ENCODE peak calls at places on chromosomes 7 and 10, in four cellular contexts. One of them, this sample, is unnamed. For H3K4me1, the result is how much of the 10 kb centered on the place peaks cover.

GRCh38 chr7:131652934-131653333 is 96.5 kb upstream of the PODXL start:
- DNase-seq in HepG2: no peak
- DNase-seq in GM12878: no peak
- DNase-seq in H1: no peak
- DNase-seq in this sample: peak

GRCh38 chr7:29946428-29947186 is 43.0 kb downstream of the SCRN1 start:
- DNase-seq in GM12878: no peak
- DNase-seq in H1: no peak
- DNase-seq in HepG2: peak
- DNase-seq in this sample: no peak

GRCh38 chr7:106640368-106641141 is 20.4 kb downstream of the CCDC71L start:
- DNase-seq in GM12878: no peak
- DNase-seq in HepG2: no peak
- DNase-seq in H1: no peak
- DNase-seq in this sample: no peak

GRCh38 chr10:74145133-74145532 is 5.5 kb downstream of the AP3M1 start:
- DNase-seq in H1: no peak
- DNase-seq in HepG2: no peak
- DNase-seq in GM12878: no peak
- DNase-seq in this sample: no peak

GRCh38 chr7:149423441-149423970 is 37.4 kb downstream of the ZNF777 start:
- DNase-seq in H1: no peak
- DNase-seq in GM12878: no peak
- DNase-seq in HepG2: no peak
- DNase-seq in this sample: no peak

GRCh38 chr7:137975768-137976167 is 26.1 kb downstream of the CREB3L2 start:
- DNase-seq in GM12878: no peak
- DNase-seq in HepG2: no peak
- DNase-seq in H1: no peak
- DNase-seq in this sample: no peak

GRCh38 chr7:77276120-77276519 is 76.5 kb upstream of the FGL2 start:
- DNase-seq in H1: no peak
- DNase-seq in HepG2: no peak
- DNase-seq in GM12878: no peak
- DNase-seq in this sample: no peak

GRCh38 chr7:112982441-112983063 is 104.1 kb downstream of the GPR85 start:
- DNase-seq in H1: no peak
- DNase-seq in GM12878: no peak
- DNase-seq in HepG2: no peak
- DNase-seq in this sample: no peak

GRCh38 chr10:59991661-59992060 is 85.3 kb upstream of the CCDC6 start:
- DNase-seq in HepG2: no peak
- DNase-seq in H1: no peak
- DNase-seq in GM12878: no peak
- DNase-seq in this sample: no peak

GRCh38 chr10:112226439-112227248 is 43.1 kb upstream of the GPAM start:
- DNase-seq in GM12878: no peak
- DNase-seq in H1: no peak
- DNase-seq in HepG2: no peak
- DNase-seq in this sample: no peak

GRCh38 chr10:113897693-113898618 is 43.5 kb downstream of the NHLRC2 start:
- DNase-seq in GM12878: no peak
- DNase-seq in H1: no peak
- DNase-seq in HepG2: no peak
- DNase-seq in this sample: no peak

GRCh38 chr7:114130860-114131259 is 212.1 kb upstream of the PPP1R3A start:
- DNase-seq in HepG2: no peak
- DNase-seq in H1: no peak
- DNase-seq in GM12878: no peak
- DNase-seq in this sample: no peak

GRCh38 chr7:26329520-26330269 is 38.0 kb downstream of the SNX10 start:
- DNase-seq in H1: no peak
- DNase-seq in GM12878: no peak
- DNase-seq in HepG2: no peak
- DNase-seq in this sample: no peak

GRCh38 chr10:60480865-60481563 is 91.3 kb upstream of the ANK3 start:
- DNase-seq in HepG2: no peak
- DNase-seq in H1: no peak
- DNase-seq in GM12878: no peak
- DNase-seq in this sample: no peak

GRCh38 chr10:92240289-92241157 is 50.4 kb downstream of the CPEB3 start:
- DNase-seq in GM12878: peak
- DNase-seq in H1: no peak
- DNase-seq in HepG2: peak
- DNase-seq in this sample: no peak

GRCh38 chr7:27923308-27923980 is 183.5 kb downstream of the TAX1BP1 start:
- DNase-seq in H1: no peak
- DNase-seq in HepG2: no peak
- DNase-seq in GM12878: no peak
- DNase-seq in this sample: no peak

GRCh38 chr7:74372511-74373111 is 81.1 kb upstream of the GTF2IRD1 start:
- DNase-seq in HepG2: no peak
- DNase-seq in GM12878: no peak
- DNase-seq in H1: no peak
- DNase-seq in this sample: no peak

GRCh38 chr10:119306514-119306951 is 99.2 kb downstream of the GRK5 start:
- DNase-seq in GM12878: peak
- DNase-seq in HepG2: no peak
- DNase-seq in H1: no peak
- DNase-seq in this sample: no peak

GRCh38 chr7:40507166-40507565 is 372.4 kb downstream of the SUGCT start:
- DNase-seq in H1: no peak
- DNase-seq in HepG2: peak
- DNase-seq in GM12878: no peak
- DNase-seq in this sample: peak

GRCh38 chr10:102375867-102376266 is 19.6 kb upstream of the NFKB2 start:
- DNase-seq in GM12878: no peak
- DNase-seq in H1: no peak
- DNase-seq in HepG2: no peak
- DNase-seq in this sample: no peak

GRCh38 chr10:19874791-19875190 is 58.6 kb downstream of the PLXDC2 start:
- DNase-seq in GM12878: no peak
- DNase-seq in H1: no peak
- DNase-seq in HepG2: no peak
- DNase-seq in this sample: no peak

GRCh38 chr7:97006146-97006950 is 995 bp downstream of the DLX6 start:
- DNase-seq in H1: no peak
- DNase-seq in GM12878: no peak
- DNase-seq in HepG2: peak
- DNase-seq in this sample: no peak

GRCh38 chr10:67603701-67604100 is 92.3 kb downstream of the CTNNA3 start:
- DNase-seq in HepG2: no peak
- DNase-seq in GM12878: no peak
- DNase-seq in H1: no peak
- DNase-seq in this sample: no peak

GRCh38 chr7:80247144-80247543 is 112.5 kb downstream of the GNAI1 start:
- DNase-seq in GM12878: no peak
- DNase-seq in H1: no peak
- DNase-seq in HepG2: no peak
- DNase-seq in this sample: no peak

GRCh38 chr10:124075116-124075955 is 18.1 kb downstream of the CHST15 start:
- DNase-seq in H1: no peak
- DNase-seq in HepG2: no peak
- DNase-seq in GM12878: no peak
- DNase-seq in this sample: no peak
- H3K4me1 ChIP-seq in H1: under half
- H3K4me1 ChIP-seq in HepG2: half or more
- H3K4me1 ChIP-seq in GM12878: under half
- H3K4me1 ChIP-seq in this sample: under half

DNA sequence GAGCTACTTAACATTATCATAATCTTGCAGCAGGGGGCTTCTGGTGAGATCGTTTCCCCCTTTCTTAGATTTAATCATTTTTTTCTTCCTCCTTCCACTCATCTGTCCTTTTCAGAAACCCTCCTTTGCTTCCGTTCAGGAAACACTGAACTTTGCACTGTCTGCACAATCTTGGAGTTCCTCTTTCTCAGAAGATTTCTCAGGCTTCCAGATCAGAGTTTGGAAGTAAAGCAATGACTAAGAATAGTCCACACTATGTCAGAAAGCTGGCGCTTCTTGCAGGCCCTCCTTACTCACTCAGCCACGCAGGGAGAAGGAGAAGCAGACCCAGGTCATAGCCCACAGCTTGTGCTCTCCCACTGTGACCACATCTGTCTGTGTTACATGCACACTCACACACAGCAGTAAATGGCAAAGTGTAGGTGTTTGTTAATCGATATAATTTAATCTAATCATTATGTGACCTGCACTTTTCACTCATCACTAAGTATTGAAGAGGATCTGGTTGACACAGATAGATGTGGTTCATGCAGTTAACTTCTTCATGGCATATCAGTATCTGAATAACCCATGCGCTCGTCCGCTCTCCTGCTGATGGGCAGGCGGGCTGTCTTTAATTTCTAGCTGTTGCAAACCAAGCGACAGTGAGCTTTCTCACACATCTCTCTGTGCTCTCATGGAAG is 30.2 kb downstream of the ALOX5 start:
- DNase-seq in GM12878: no peak
- DNase-seq in HepG2: no peak
- DNase-seq in H1: no peak
- DNase-seq in this sample: no peak
- TF ChIP-seq ZNF274 in GM12878: no peak
- TF ChIP-seq ZNF274 in HepG2: no peak
- TF ChIP-seq ZNF274 in H1: no peak
- TF ChIP-seq ZNF274 in this sample: no peak

GRCh38 chr7:101140746-101141382 is 13.4 kb upstream of the AP1S1 start:
- DNase-seq in GM12878: no peak
- DNase-seq in H1: no peak
- DNase-seq in HepG2: no peak
- DNase-seq in this sample: no peak
- TF ChIP-seq SUZ12 in GM12878: no peak
- TF ChIP-seq SUZ12 in H1: no peak
- TF ChIP-seq SUZ12 in HepG2: no peak
- TF ChIP-seq SUZ12 in this sample: no peak

GRCh38 chr7:43592321-43592720 is 9.4 kb downstream of the STK17A start:
- DNase-seq in H1: no peak
- DNase-seq in HepG2: no peak
- DNase-seq in GM12878: no peak
- DNase-seq in this sample: no peak
- H3K4me1 ChIP-seq in H1: under half
- H3K4me1 ChIP-seq in HepG2: half or more
- H3K4me1 ChIP-seq in GM12878: under half
- H3K4me1 ChIP-seq in this sample: under half

This sample was measured in NT2/D1.